ENCODE peak calls at places on chromosomes 4 and X, in five cellular contexts. D is heart right ventricle, O is left ventricle myocardium inferior, B is tibial artery, H is AG10803. Z is an unnamed sample.

GRCh38 chrX:120514236-120514635 is 45.1 kb upstream of the LAMP2 start:
- DNase-seq in H (peak), B (no peak), D (no peak), O (no peak), Z (no peak)

GRCh38 chrX:154548028-154548316 is 552 bp downstream of the IKBKG start:
- DNase-seq in O (no peak), D (no peak), H (peak), B (no peak), Z (no peak)

GRCh38 chr4:4673070-4673469 is 131.2 kb upstream of the STX18 start:
- DNase-seq in O (no peak), B (no peak), D (no peak), H (peak), Z (no peak)

GRCh38 chr4:992297-993110 is 700 bp downstream of the SLC26A1 start:
- DNase-seq in D (no peak), B (no peak), O (no peak), H (no peak), Z (peak)

GRCh38 chr4:110625593-110626292 is 2.9 kb upstream of the PITX2 start:
- DNase-seq in O (no peak), D (no peak), B (no peak), H (no peak), Z (no peak)

GRCh38 chr4:116389139-116389538 is 696.2 kb downstream of the TRAM1L1 start:
- DNase-seq in D (no peak), H (no peak), B (no peak), O (no peak), Z (no peak)

GRCh38 chr4:186844059-186844681 is 120.5 kb upstream of the FAT1 start:
- DNase-seq in O (peak), B (peak), D (no peak), H (peak), Z (peak)

GRCh38 chr4:104420766-104421165 is 73.9 kb downstream of the CXXC4 start:
- DNase-seq in D (no peak), O (no peak), H (no peak), B (no peak), Z (no peak)

GRCh38 chr4:54745031-54745770 is 87.4 kb downstream of the KIT start:
- DNase-seq in O (no peak), B (no peak), D (no peak), H (peak), Z (no peak)

GRCh38 chr4:144356941-144357381 is 216.4 kb upstream of the GYPA start:
- DNase-seq in B (no peak), H (no peak), O (no peak), D (no peak), Z (no peak)

GRCh38 chr4:8657381-8657776 is 64.8 kb downstream of the CPZ start:
- DNase-seq in B (no peak), O (no peak), H (no peak), D (no peak), Z (no peak)

GRCh38 chr4:119841361-119841760 is 212.8 kb upstream of the PDE5A start:
- DNase-seq in H (no peak), O (no peak), B (no peak), D (no peak), Z (no peak)

GRCh38 chrX:13254076-13254785 is 65.6 kb downstream of the ATXN3L start:
- DNase-seq in B (no peak), H (peak), D (no peak), O (no peak), Z (no peak)

GRCh38 chrX:64204701-64205440 is 637 bp downstream of the AMER1 start:
- DNase-seq in H (peak), D (no peak), O (peak), B (peak), Z (no peak)

GRCh38 chr4:180099962-180100361 is 2143.2 kb upstream of the TENM3 start:
- DNase-seq in O (no peak), D (no peak), H (no peak), B (no peak), Z (no peak)

GRCh38 chrX:101813200-101813599 is 118.6 kb downstream of the ZMAT1 start:
- DNase-seq in B (no peak), H (no peak), O (no peak), D (no peak), Z (no peak)

GRCh38 chr4:80268081-80268823 is 1.8 kb downstream of the FGF5 start:
- DNase-seq in D (no peak), H (peak), B (no peak), O (no peak), Z (no peak)

GRCh38 chr4:8534601-8535000 is 45.6 kb upstream of the GPR78 start:
- DNase-seq in D (no peak), O (no peak), B (no peak), H (no peak), Z (no peak)

GRCh38 chr4:1522606-1523005 is 116.4 kb upstream of the NKX1-1 start:
- DNase-seq in D (no peak), H (no peak), B (no peak), O (no peak), Z (no peak)

GRCh38 chr4:31081375-31081774 is 361.2 kb downstream of the PCDH7 start:
- DNase-seq in O (no peak), D (no peak), B (no peak), H (peak), Z (no peak)

GRCh38 chr4:3250956-3251690 is 2.2 kb downstream of the MSANTD1 start:
- DNase-seq in O (peak), D (no peak), H (no peak), B (peak), Z (no peak)

GRCh38 chr4:163201358-163201757 is 34.7 kb upstream of the NAF1 start:
- DNase-seq in D (no peak), H (no peak), O (no peak), B (no peak), Z (no peak)

GRCh38 chrX:154348114-154348531 is 26.3 kb downstream of the FLNA start:
- DNase-seq in H (peak), O (no peak), D (peak), B (no peak), Z (no peak)

GRCh38 chrX:56788717-56789122 is 59.7 kb downstream of the NBDY start:
- DNase-seq in D (no peak), H (no peak), O (no peak), B (no peak), Z (no peak)

GRCh38 chr4:112272292-112272691 is 13.4 kb downstream of the TIFA start:
- DNase-seq in H (no peak), O (no peak), D (no peak), B (no peak), Z (no peak)

GRCh38 chr4:8744083-8744805 is 127.4 kb downstream of the HMX1 start:
- DNase-seq in H (no peak), B (no peak), O (no peak), D (no peak), Z (no peak)

GRCh38 chr4:121119715-121120114 is 44.4 kb downstream of the TNIP3 start:
- DNase-seq in D (no peak), B (no peak), O (no peak), H (no peak), Z (no peak)

GRCh38 chr4:109916003-109916399 is 3.3 kb downstream of the EGF start:
- DNase-seq in B (no peak), O (no peak), D (no peak), H (no peak), Z (no peak)

GRCh38 chr4:83362492-83363329 is 28.1 kb upstream of the HPSE start:
- DNase-seq in D (no peak), B (no peak), H (peak), O (no peak), Z (peak)
- TF ChIP-seq CTCF in D (no peak), B (peak), H (peak), O (peak), Z (peak)

DNA sequence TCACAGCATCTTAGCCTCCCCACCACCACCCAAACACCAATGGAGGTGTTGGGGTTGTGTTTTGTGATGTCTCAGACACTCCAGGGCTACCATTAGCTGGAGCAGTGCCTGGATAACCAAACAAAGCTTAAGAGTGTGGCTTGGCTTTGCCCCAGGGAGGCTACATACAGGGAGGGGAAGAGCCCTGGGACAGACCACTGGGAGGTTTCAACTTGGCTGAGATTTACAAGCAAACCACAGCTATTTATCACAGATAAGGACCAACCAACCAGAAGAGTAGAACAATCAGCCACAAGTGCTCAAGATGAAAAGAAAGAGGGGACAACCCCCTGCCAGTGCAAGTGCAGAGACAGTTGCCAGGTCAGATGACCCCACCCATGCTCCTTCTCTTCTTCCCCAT is 24.1 kb downstream of the SOX3 start:
- DNase-seq in B (no peak), O (no peak), H (no peak), D (no peak), Z (no peak)
- H3K4me3 ChIP-seq in B (no peak), O (no peak), H (no peak), D (no peak), Z (no peak)

DNA sequence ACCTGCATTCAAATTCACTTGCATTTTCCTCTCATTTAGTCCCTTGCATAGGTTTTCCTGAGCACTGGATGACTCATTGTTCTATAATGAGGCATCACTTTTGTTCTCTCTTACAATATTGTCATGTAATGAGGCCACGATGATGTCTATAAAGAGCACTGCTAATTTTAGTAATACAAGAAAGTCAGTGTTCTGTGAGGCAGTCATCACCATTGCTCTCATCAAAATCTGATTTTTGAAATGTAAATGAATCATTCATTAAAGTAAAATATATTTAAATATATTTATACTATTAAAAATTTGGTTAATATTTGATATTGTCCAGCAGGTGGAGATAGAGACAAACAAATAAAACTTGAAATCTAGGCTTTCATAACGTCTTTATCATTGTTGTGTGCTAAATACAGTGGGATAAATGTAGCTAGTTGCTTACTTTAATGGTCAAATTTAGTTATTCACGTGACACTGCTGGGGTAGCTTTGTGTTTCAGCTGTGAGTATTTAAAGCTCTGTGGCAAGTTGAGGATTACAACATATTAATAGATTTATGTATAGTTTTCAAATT is 15.4 kb downstream of the HMGB2 start:
- DNase-seq in D (no peak), H (peak), B (no peak), O (no peak), Z (no peak)
- TF ChIP-seq CTCF in D (peak), H (peak), B (peak), O (peak), Z (no peak)

GRCh38 chr4:37737456-37737855 is 51.3 kb upstream of the RELL1 start:
- DNase-seq in B (no peak), D (no peak), O (no peak), H (peak), Z (no peak)

GRCh38 chr4:37735578-37735977 is 49.4 kb upstream of the RELL1 start:
- DNase-seq in B (peak), D (no peak), O (no peak), H (no peak), Z (no peak)

GRCh38 chr4:37742149-37742548 is 56.0 kb upstream of the RELL1 start:
- DNase-seq in H (no peak), O (no peak), D (no peak), B (no peak), Z (no peak)

GRCh38 chr4:37745946-37746345 is 59.8 kb upstream of the RELL1 start:
- DNase-seq in O (no peak), H (peak), D (no peak), B (no peak), Z (no peak)

GRCh38 chr4:37741564-37741963 is 55.4 kb upstream of the RELL1 start:
- DNase-seq in B (no peak), H (no peak), D (no peak), O (no peak), Z (no peak)
- H3K4me3 ChIP-seq in B (no peak), H (no peak), D (no peak), O (no peak), Z (no peak)

DNA sequence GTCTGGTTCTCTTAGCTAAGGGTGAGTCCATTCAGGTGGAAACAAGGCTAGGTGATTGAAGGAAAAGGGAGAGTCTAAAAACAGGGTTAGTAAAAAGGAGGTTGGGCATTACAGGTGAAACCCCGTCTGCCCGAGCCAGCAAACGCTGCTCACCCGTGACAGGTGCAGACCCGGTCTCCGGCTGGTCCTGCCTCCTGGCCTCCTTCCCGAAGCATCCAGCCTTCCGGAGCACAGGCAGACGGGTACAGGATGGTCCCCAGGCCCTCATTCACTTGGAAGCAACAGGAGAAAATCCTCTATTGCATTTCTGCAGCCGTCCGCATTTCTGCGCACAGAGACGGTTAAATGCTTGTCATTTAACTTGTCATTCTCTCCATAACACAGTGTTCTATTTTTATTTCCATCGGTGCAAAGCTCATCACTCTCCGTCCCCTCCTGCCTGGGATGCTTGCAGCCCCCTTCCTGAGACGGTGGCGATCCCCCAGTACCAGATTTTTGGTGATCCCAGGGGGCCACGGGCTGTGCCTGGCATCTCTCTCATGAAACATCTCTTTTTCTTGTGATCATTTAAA is 90.8 kb upstream of the PPP2R3B start:
- DNase-seq in H (no peak), O (no peak), D (no peak), B (no peak), Z (no peak)
- TF ChIP-seq CTCF in H (no peak), O (no peak), D (no peak), B (no peak), Z (no peak)

GRCh38 chrX:123960956-123961267 is 594 bp upstream of the STAG2 start:
- DNase-seq in B (no peak), H (no peak), D (no peak), O (no peak), Z (no peak)
- H3K4me3 ChIP-seq in B (peak), H (peak), D (peak), O (peak), Z (peak)

GRCh38 chr4:51884606-51885005 is 41.7 kb downstream of the DCUN1D4 start:
- DNase-seq in B (no peak), D (no peak), H (no peak), O (no peak), Z (no peak)

GRCh38 chr4:51880016-51880915 is 37.3 kb downstream of the DCUN1D4 start:
- DNase-seq in H (no peak), B (no peak), O (no peak), D (no peak), Z (no peak)

GRCh38 chr4:51884055-51884454 is 41.1 kb downstream of the DCUN1D4 start:
- DNase-seq in B (no peak), D (no peak), H (no peak), O (no peak), Z (no peak)

GRCh38 chr4:51890760-51891159 is 47.8 kb downstream of the DCUN1D4 start:
- DNase-seq in H (no peak), B (no peak), O (no peak), D (no peak), Z (no peak)

DNA sequence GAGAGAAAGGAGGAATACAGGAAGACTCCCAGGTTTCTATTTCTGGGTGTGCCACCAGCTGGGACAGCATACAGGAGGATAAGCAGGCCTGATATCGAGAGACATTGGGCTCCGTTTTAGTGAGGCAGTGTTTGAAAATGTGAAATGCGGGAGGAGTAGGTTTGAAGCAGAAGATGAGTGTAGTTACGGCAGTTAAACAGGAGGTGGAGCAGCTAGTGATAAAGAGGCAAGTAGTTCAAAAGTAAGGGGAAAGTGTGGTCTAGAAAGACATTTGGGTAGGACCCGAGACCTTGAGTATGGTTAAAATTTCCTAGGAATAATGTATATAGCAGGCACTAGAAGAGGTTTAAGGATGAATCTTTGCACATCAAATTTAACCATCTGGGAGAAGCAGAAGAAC is 42.4 kb downstream of the DCUN1D4 start:
- DNase-seq in O (no peak), D (no peak), B (no peak), H (peak), Z (peak)
- TF ChIP-seq CTCF in O (peak), D (peak), B (peak), H (peak), Z (peak)

DNA sequence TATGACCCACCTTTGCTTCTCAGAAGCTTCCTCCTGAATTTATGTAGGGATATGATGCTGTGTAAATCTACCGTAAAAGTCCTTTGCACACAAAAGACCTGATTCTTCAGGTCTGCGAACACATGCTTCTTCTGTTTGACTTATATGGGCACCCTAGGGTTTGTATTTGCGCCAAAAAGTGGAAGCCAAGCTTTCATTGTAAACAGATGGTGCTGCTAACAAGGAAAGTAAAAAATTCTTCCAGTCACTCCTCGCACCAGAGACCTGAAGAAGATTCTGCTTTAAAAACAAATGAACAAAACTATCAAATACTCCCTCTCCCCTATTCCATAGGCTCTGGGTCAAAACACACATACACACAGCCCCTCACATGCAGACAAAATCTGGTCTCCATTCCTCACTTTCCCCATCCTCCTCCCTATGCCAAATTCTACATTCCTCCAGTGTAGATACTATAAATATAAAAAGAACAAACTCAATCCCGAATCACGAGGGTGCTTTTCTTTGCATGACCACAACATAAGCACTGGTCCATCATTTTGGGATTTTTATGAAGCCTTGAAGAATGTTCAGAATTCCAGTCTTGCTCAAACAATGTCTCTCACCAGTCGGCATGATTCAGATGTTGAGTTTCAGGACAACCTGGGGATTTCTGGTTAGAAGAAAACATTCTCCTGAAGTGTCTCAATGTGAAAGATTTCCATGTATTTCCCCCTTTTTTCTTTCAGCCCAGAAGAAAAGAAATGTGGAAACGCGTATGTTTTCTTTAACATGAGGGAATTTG is 125.1 kb downstream of the PALLD start:
- DNase-seq in O (no peak), H (peak), D (no peak), B (no peak), Z (no peak)
- H3K4me3 ChIP-seq in O (no peak), H (no peak), D (no peak), B (no peak), Z (no peak)

DNA sequence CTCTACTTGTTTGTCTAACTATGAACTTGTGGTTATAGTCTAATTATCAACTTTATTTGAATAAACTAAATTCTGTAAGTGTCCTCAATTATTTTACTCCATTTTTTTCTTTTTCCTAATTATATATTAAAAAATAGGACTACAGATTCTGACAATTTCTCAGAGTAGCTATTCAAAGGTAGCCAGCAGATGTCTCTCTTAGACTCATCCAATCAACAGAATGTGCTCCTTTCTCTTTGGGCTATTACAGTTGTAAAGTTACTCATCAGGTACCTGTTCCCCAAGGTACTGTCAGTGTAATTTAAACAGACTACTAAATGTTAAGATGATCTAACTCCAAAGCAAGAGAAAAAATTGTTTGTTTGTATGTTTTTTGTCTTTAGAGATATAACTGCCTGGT is 248.6 kb downstream of the PCDH18 start:
- DNase-seq in D (no peak), O (no peak), B (no peak), H (peak), Z (no peak)
- TF ChIP-seq CTCF in D (peak), O (peak), B (peak), H (peak), Z (peak)

Z was measured in retinal pigment epithelial cell.